ENCODE peak calls at places on chromosome 12, in seven cellular contexts. K, M, Y, T, A, X and S are unnamed samples. For H3K27me3, the result is how much of the 10 kb centered on the place peaks cover.

GRCh38 chr12:45122776-45123380 is 72.0 kb upstream of the DBX2 start:
- DNase-seq in K (no peak), M (no peak), Y (no peak), T (no peak), A (no peak), X (no peak), S (no peak)

GRCh38 chr12:49536526-49537195 is 2.2 kb upstream of the KCNH3 start:
- DNase-seq in K (no peak), M (no peak), Y (no peak), T (peak), A (no peak), X (no peak), S (no peak)

GRCh38 chr12:51421266-51421884 is 3.3 kb upstream of the SLC4A8 start:
- DNase-seq in K (no peak), M (no peak), Y (no peak), T (peak), A (peak), X (peak), S (peak)

GRCh38 chr12:84038241-84038640 is 874.4 kb downstream of the SLC6A15 start:
- DNase-seq in K (no peak), M (no peak), Y (no peak), T (no peak), A (no peak), X (no peak), S (no peak)

GRCh38 chr12:109802828-109803227 is 30.4 kb downstream of the TRPV4 start:
- DNase-seq in K (no peak), M (no peak), Y (no peak), T (no peak), A (no peak), X (no peak), S (no peak)

GRCh38 chr12:51392556-51393237 is 1.5 kb upstream of the GALNT6 start:
- DNase-seq in K (no peak), M (no peak), Y (no peak), T (no peak), A (no peak), X (peak), S (peak)

GRCh38 chr12:481422-481821 is 21.7 kb downstream of the B4GALNT3 start:
- DNase-seq in K (peak), M (peak), Y (peak), T (peak), A (no peak), X (peak), S (no peak)

GRCh38 chr12:12503384-12504078 is 59.1 kb downstream of the DUSP16 start:
- DNase-seq in K (no peak), M (no peak), Y (no peak), T (no peak), A (no peak), X (no peak), S (no peak)

GRCh38 chr12:7937867-7938506 is 2.0 kb upstream of the SLC2A3 start:
- DNase-seq in K (no peak), M (no peak), Y (no peak), T (no peak), A (no peak), X (no peak), S (no peak)

GRCh38 chr12:97502600-97502999 is 40.0 kb downstream of the RMST start:
- DNase-seq in K (no peak), M (no peak), Y (no peak), T (no peak), A (no peak), X (no peak), S (no peak)

GRCh38 chr12:70719672-70720420 is 82.6 kb upstream of the PTPRB start:
- DNase-seq in K (peak), M (peak), Y (peak), T (no peak), A (peak), X (no peak), S (no peak)

GRCh38 chr12:40156031-40156764 is 50.3 kb upstream of the SLC2A13 start:
- DNase-seq in K (no peak), M (no peak), Y (no peak), T (no peak), A (no peak), X (no peak), S (no peak)

GRCh38 chr12:114479831-114480230 is 73.9 kb upstream of the TBX5 start:
- DNase-seq in K (no peak), M (no peak), Y (no peak), T (no peak), A (no peak), X (no peak), S (no peak)

GRCh38 chr12:15209782-15210181 is 11.4 kb downstream of the RERG start:
- DNase-seq in K (no peak), M (no peak), Y (no peak), T (no peak), A (no peak), X (no peak), S (no peak)

GRCh38 chr12:76277480-76277879 is 70.7 kb downstream of the BBS10 start:
- DNase-seq in K (no peak), M (no peak), Y (no peak), T (no peak), A (no peak), X (no peak), S (no peak)

GRCh38 chr12:43761535-43761934 is 2.8 kb downstream of the IRAK4 start:
- DNase-seq in K (no peak), M (no peak), Y (no peak), T (no peak), A (no peak), X (no peak), S (no peak)

GRCh38 chr12:569803-570236 is 93.4 kb downstream of the NINJ2 start:
- DNase-seq in K (peak), M (peak), Y (peak), T (peak), A (peak), X (peak), S (peak)

GRCh38 chr12:31897791-31898503 is 61.3 kb upstream of the RESF1 start:
- DNase-seq in K (no peak), M (peak), Y (peak), T (peak), A (no peak), X (no peak), S (peak)

GRCh38 chr12:98538031-98538430 is 22.6 kb downstream of the TMPO start:
- DNase-seq in K (no peak), M (no peak), Y (no peak), T (no peak), A (no peak), X (no peak), S (no peak)

GRCh38 chr12:38713294-38713693 is 192.1 kb downstream of the CPNE8 start:
- DNase-seq in K (no peak), M (no peak), Y (no peak), T (no peak), A (no peak), X (no peak), S (no peak)

GRCh38 chr12:123444396-123445026 is 8.0 kb upstream of the RILPL2 start:
- DNase-seq in K (no peak), M (no peak), Y (no peak), T (no peak), A (no peak), X (no peak), S (no peak)

GRCh38 chr12:47080725-47081502 is 1.2 kb upstream of the AMIGO2 start:
- DNase-seq in K (peak), M (peak), Y (peak), T (peak), A (peak), X (peak), S (peak)

GRCh38 chr12:111715242-111715641 is 29.4 kb downstream of the ACAD10 start:
- DNase-seq in K (peak), M (no peak), Y (peak), T (peak), A (no peak), X (no peak), S (no peak)

GRCh38 chr12:43893670-43894069 is 57.8 kb downstream of the TMEM117 start:
- DNase-seq in K (no peak), M (no peak), Y (no peak), T (no peak), A (no peak), X (no peak), S (no peak)

GRCh38 chr12:68786929-68787328 is 21.0 kb upstream of the MDM2 start:
- DNase-seq in K (no peak), M (no peak), Y (no peak), T (no peak), A (no peak), X (no peak), S (no peak)

GRCh38 chr12:119682635-119683340 is 14.9 kb downstream of the PRKAB1 start:
- DNase-seq in K (no peak), M (no peak), Y (no peak), T (no peak), A (no peak), X (no peak), S (no peak)

GRCh38 chr12:70849265-70849960 is 71.1 kb downstream of the PTPRR start:
- DNase-seq in K (no peak), M (no peak), Y (no peak), T (no peak), A (no peak), X (no peak), S (no peak)

GRCh38 chr12:47757840-47758583 is 668 bp downstream of the RAPGEF3 start:
- DNase-seq in K (no peak), M (no peak), Y (peak), T (peak), A (no peak), X (peak), S (peak)

GRCh38 chr12:89345830-89346740 is 6.2 kb downstream of the DUSP6 start:
- DNase-seq in K (peak), M (peak), Y (peak), T (peak), A (no peak), X (no peak), S (peak)

GRCh38 chr12:52254180-52254964 is 20.1 kb upstream of the KRT86 start:
- DNase-seq in K (no peak), M (no peak), Y (no peak), T (no peak), A (no peak), X (no peak), S (no peak)

GRCh38 chr12:80752464-80752863 is 35.8 kb downstream of the MYF5 start:
- DNase-seq in K (no peak), M (no peak), Y (no peak), T (no peak), A (no peak), X (no peak), S (no peak)

GRCh38 chr12:121697093-121697698 is 15.4 kb upstream of the TMEM120B start:
- DNase-seq in K (no peak), M (no peak), Y (no peak), T (no peak), A (no peak), X (no peak), S (no peak)

GRCh38 chr12:94561943-94562411 is 88.4 kb downstream of the TMCC3 start:
- DNase-seq in K (peak), M (no peak), Y (no peak), T (peak), A (no peak), X (no peak), S (peak)

GRCh38 chr12:546920-547845 is 87.4 kb downstream of the B4GALNT3 start:
- DNase-seq in K (peak), M (no peak), Y (peak), T (peak), A (peak), X (peak), S (peak)

GRCh38 chr12:104263026-104263425 is 40.5 kb upstream of the EID3 start:
- DNase-seq in K (no peak), M (no peak), Y (no peak), T (no peak), A (no peak), X (no peak), S (no peak)
- TF ChIP-seq CTCF in K (no peak), M (no peak), Y (no peak), T (no peak), A (no peak), X (no peak), S (no peak)

GRCh38 chr12:132176920-132177551 is 32.8 kb downstream of the NOC4L start:
- DNase-seq in K (peak), M (no peak), Y (no peak), T (no peak), A (no peak), X (no peak), S (no peak)
- H3K27me3 ChIP-seq in K (under half), M (half or more), Y (under half), T (under half), A (under half), X (under half), S (half or more)

GRCh38 chr12:3216097-3216496 is 138.9 kb downstream of the TSPAN9 start:
- DNase-seq in K (no peak), M (no peak), Y (no peak), T (no peak), A (no peak), X (no peak), S (no peak)

GRCh38 chr12:3214508-3215365 is 137.6 kb downstream of the TSPAN9 start:
- DNase-seq in K (no peak), M (no peak), Y (no peak), T (no peak), A (no peak), X (no peak), S (no peak)

GRCh38 chr12:3213768-3214167 is 136.6 kb downstream of the TSPAN9 start:
- DNase-seq in K (no peak), M (no peak), Y (no peak), T (no peak), A (no peak), X (no peak), S (no peak)

GRCh38 chr12:3216726-3217682 is 139.8 kb downstream of the TSPAN9 start:
- DNase-seq in K (no peak), M (peak), Y (no peak), T (no peak), A (no peak), X (no peak), S (no peak)

DNA sequence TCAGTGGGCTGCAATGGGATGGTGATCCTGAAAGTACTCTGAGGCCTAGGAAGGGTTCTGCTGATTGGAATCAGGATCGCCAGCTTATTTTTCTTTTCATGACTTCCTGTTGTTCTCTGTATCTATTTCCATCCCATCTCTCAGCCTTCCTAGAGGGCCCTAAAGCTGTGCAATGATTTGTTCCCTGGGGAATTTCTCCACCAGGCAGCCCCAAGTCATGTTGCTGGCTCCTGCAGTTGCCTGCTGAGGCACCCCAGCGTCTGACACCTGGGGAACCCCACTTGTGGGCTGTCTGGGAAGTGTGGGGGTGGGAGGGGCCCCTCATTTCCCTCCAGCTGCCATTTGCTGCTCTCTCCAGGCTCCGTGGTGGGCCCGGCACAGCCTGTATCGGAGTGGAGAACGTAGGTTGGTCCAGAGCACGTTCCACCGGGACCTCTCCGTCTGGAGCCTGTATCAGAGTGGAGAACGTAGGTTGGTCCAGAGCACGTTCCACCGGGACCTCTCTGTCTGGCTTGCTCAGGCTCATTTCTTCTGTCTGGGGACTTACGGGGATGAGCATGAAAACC is 138.3 kb downstream of the TSPAN9 start:
- DNase-seq in K (no peak), M (no peak), Y (no peak), T (no peak), A (no peak), X (no peak), S (no peak)
- TF ChIP-seq CTCF in K (no peak), M (no peak), Y (no peak), T (no peak), A (no peak), X (no peak), S (no peak)

GRCh38 chr12:24561411-24561871 is 387.5 kb downstream of the BCAT1 start:
- DNase-seq in K (no peak), M (peak), Y (no peak), T (no peak), A (no peak), X (no peak), S (peak)

GRCh38 chr12:24560192-24560591 is 388.7 kb downstream of the BCAT1 start:
- DNase-seq in K (no peak), M (no peak), Y (no peak), T (no peak), A (no peak), X (no peak), S (no peak)

GRCh38 chr12:24560867-24561266 is 388.0 kb downstream of the BCAT1 start:
- DNase-seq in K (no peak), M (peak), Y (no peak), T (no peak), A (no peak), X (no peak), S (no peak)

GRCh38 chr12:24562761-24563392 is 386.0 kb downstream of the BCAT1 start:
- DNase-seq in K (peak), M (peak), Y (peak), T (no peak), A (no peak), X (peak), S (peak)

DNA sequence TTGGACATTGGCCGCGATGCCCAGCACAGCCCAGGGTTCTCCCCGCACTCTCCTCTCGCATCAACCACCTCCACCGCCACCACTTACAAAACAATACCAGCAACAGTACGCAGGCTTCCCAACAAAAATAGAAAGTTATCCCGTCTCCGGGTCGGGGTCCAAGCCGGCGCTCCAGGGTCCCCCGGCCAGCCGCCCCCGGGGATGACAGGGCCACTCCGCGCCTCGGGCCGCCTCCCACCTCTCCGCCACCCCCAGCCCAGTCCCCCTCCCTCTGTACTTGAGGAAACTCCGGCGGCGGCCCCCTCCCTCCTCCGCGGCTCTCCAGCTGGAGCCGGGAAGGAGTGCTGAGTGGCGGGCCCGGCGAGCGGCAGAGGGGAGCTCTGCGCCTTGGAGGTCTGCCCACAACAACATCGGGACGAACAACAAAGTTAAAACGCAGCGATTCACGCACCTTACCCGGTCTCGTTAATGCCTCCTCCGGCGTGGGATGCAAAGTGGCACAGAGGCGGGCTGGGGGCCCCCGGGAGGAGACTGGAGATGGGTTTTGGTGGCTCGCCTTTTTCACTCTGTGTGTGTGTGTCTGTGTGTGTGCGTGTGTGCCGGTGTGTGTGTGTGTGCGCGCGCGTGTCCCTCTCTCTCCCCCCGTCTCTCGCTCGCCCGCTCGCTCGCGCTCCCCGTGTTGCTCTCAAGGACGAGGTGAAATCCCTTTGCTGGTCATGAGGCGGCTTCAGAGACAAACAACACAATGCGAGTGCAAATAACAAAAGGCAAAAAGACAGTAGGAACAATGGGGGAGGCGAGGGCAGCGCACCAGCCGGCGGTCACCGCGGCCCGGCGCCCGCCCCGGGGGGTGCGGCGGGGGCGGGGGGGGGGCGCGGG is 386.8 kb downstream of the BCAT1 start:
- DNase-seq in K (peak), M (peak), Y (peak), T (peak), A (no peak), X (peak), S (peak)
- H3K27me3 ChIP-seq in K (under half), M (under half), Y (under half), T (under half), A (under half), X (under half), S (half or more)

GRCh38 chr12:2652401-2653081 is 142.2 kb upstream of the FKBP4 start:
- DNase-seq in K (no peak), M (peak), Y (no peak), T (no peak), A (no peak), X (no peak), S (peak)
- TF ChIP-seq CTCF in K (no peak), M (no peak), Y (no peak), T (no peak), A (no peak), X (no peak), S (no peak)